ENCODE peak calls at places on chromosomes 13 and 19, in eight cellular contexts. J is body of pancreas, S is ovary, O is tibial nerve, G is left ventricle myocardium inferior, T is testis, D is heart right ventricle, L is Peyer's patch. F is an unnamed sample. For H3K4me1, the result is how much of the 10 kb centered on the place peaks cover.

GRCh38 chr13:108855737-108856387 is 226.5 kb downstream of the MYO16 start:
- DNase-seq in J (no peak), D (no peak), O (no peak), T (no peak), S (no peak), L (no peak), G (no peak), F (no peak)

GRCh38 chr13:25945596-25945995 is 106.2 kb downstream of the SHISA2 start:
- DNase-seq in T (no peak), J (no peak), O (no peak), S (no peak), L (no peak), D (no peak), G (no peak), F (no peak)

GRCh38 chr13:65926750-65927171 is 1303.4 kb downstream of the PCDH9 start:
- DNase-seq in D (peak), T (no peak), O (no peak), J (peak), G (peak), S (no peak), L (no peak), F (no peak)

GRCh38 chr19:51138549-51138979 is 3.5 kb upstream of the SIGLEC7 start:
- DNase-seq in L (peak), O (peak), D (peak), J (no peak), G (peak), S (no peak), T (no peak), F (no peak)

GRCh38 chr19:45250832-45251451 is at the start of gene MARK4:
- DNase-seq in O (peak), D (peak), G (peak), S (peak), T (peak), L (peak), J (peak), F (no peak)

GRCh38 chr13:46607768-46608553 is 55.0 kb downstream of the LRCH1 start:
- DNase-seq in T (no peak), D (no peak), S (no peak), G (no peak), O (no peak), L (peak), J (no peak), F (peak)

GRCh38 chr13:25180450-25180794 is 8.3 kb upstream of the AMER2 start:
- DNase-seq in O (no peak), G (no peak), J (no peak), T (no peak), D (no peak), S (no peak), L (no peak), F (no peak)

GRCh38 chr19:35266149-35266903 is 2.4 kb upstream of the USF2 start:
- DNase-seq in D (no peak), L (peak), S (peak), G (no peak), O (no peak), T (peak), J (no peak), F (peak)

GRCh38 chr13:50636007-50636704 is 207.3 kb downstream of the DLEU7 start:
- DNase-seq in S (no peak), O (no peak), L (no peak), D (no peak), J (no peak), T (peak), G (no peak), F (no peak)

GRCh38 chr13:52399708-52400107 is 6.3 kb downstream of the THSD1 start:
- DNase-seq in O (no peak), G (no peak), S (no peak), D (no peak), T (no peak), L (no peak), J (no peak), F (no peak)

GRCh38 chr19:42010245-42011126 is 16.5 kb upstream of the ATP1A3 start:
- DNase-seq in L (no peak), S (no peak), T (no peak), G (no peak), D (no peak), J (no peak), O (no peak), F (no peak)

GRCh38 chr13:49308104-49308875 is 60.6 kb downstream of the CDADC1 start:
- DNase-seq in L (peak), T (peak), G (peak), S (peak), J (peak), O (peak), D (peak), F (peak)

GRCh38 chr19:2476451-2477140 is 669 bp downstream of the GADD45B start:
- DNase-seq in J (peak), D (peak), S (peak), G (peak), O (no peak), T (peak), L (peak), F (peak)

GRCh38 chr13:29439601-29440381 is 155.7 kb downstream of the SLC7A1 start:
- DNase-seq in D (no peak), T (no peak), L (no peak), G (no peak), S (no peak), J (no peak), O (no peak), F (no peak)

GRCh38 chr13:99926014-99926731 is 45.4 kb downstream of the ZIC5 start:
- DNase-seq in G (no peak), D (no peak), O (no peak), S (peak), L (peak), J (peak), T (peak), F (peak)

GRCh38 chr13:94583926-94584325 is 12.0 kb downstream of the TGDS start:
- DNase-seq in O (no peak), J (no peak), G (no peak), S (no peak), L (no peak), T (no peak), D (no peak), F (no peak)

GRCh38 chr13:37531054-37531453 is 67.5 kb downstream of the POSTN start:
- DNase-seq in O (no peak), T (no peak), D (no peak), J (no peak), S (no peak), G (no peak), L (no peak), F (no peak)

GRCh38 chr19:44878119-44878865 is 12.8 kb upstream of the TOMM40 start:
- DNase-seq in T (no peak), G (no peak), D (no peak), J (no peak), S (no peak), L (no peak), O (no peak), F (no peak)

GRCh38 chr13:60226507-60226906 is 62.8 kb upstream of the DIAPH3 start:
- DNase-seq in S (no peak), T (peak), L (no peak), J (peak), O (no peak), D (no peak), G (no peak), F (peak)

GRCh38 chr19:7391218-7391670 is 42.5 kb downstream of the ARHGEF18 start:
- DNase-seq in G (no peak), S (no peak), L (peak), J (no peak), D (no peak), T (no peak), O (no peak), F (peak)

GRCh38 chr19:7394728-7395359 is 46.1 kb downstream of the ARHGEF18 start:
- DNase-seq in L (peak), J (peak), G (peak), S (peak), D (peak), T (peak), O (peak), F (peak)

GRCh38 chr19:7395360-7395781 is 46.6 kb downstream of the ARHGEF18 start:
- DNase-seq in T (peak), D (no peak), S (no peak), J (no peak), G (no peak), L (no peak), O (no peak), F (no peak)

GRCh38 chr19:7393934-7394508 is 45.3 kb downstream of the ARHGEF18 start:
- DNase-seq in J (no peak), T (no peak), O (no peak), S (no peak), D (no peak), G (no peak), L (no peak), F (no peak)

DNA sequence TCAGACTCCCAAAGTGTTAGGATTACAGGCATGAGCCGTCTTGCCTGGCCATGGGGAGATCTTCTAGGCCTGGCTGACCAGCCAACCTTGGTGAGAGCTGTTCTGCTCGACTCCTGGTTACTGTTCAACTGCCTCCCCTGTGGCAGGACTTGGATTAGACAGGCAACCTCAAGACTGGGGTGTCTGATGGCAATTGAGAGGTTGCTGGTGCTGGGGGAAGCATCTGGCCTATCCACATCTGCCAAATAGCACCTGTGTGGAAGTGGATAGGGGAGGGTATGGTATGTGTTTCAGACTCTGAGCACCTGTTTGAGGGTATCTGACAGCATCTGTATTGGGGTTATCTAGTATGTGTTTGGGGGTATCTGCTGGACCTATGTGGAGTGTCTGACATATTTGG is 44.7 kb downstream of the ARHGEF18 start:
- DNase-seq in S (no peak), G (no peak), T (no peak), J (no peak), D (no peak), L (no peak), O (no peak), F (no peak)
- H3K4me1 ChIP-seq in S (under half), G (under half), T (under half), J (half or more), D (under half), L (under half), O (under half), F (under half)

GRCh38 chr13:42660367-42660965 is 86.5 kb downstream of the TNFSF11 start:
- DNase-seq in L (no peak), S (no peak), G (no peak), T (no peak), O (no peak), J (no peak), D (no peak), F (no peak)
- TF ChIP-seq CTCF in L (no peak), S (no peak), G (peak), T (no peak), O (no peak), J (no peak), D (peak), F (no peak)

DNA sequence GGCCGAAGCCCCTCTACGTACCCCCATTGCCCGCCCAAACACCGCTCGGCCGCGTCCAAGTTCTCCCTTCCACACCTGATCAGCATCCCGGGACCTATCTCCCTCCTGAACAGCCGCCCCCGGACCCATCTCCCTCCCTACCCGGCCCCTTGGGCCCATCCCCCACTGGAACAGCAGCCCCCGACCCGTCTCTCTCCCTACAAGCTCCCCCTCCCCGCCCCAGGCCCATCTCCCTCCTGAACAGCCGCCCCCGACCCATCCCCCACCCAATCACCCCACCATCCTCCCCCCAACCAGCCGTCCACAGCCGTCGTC is 608 bp downstream of the ZSCAN1 start:
- DNase-seq in D (no peak), T (no peak), G (no peak), S (no peak), O (no peak), L (no peak), J (no peak), F (no peak)
- H3K4me3 ChIP-seq in D (peak), T (peak), G (peak), S (no peak), O (no peak), L (peak), J (no peak), F (no peak)

GRCh38 chr19:39077323-39077722 is 6.8 kb upstream of the ACP7 start:
- DNase-seq in D (no peak), O (no peak), L (no peak), S (no peak), G (no peak), J (no peak), T (no peak), F (no peak)

GRCh38 chr19:39074205-39074692 is 9.9 kb upstream of the ACP7 start:
- DNase-seq in S (no peak), G (no peak), J (no peak), D (no peak), O (no peak), T (no peak), L (no peak), F (no peak)

GRCh38 chr19:39078436-39079200 is 5.5 kb upstream of the ACP7 start:
- DNase-seq in T (no peak), L (no peak), J (no peak), S (no peak), G (no peak), D (no peak), O (no peak), F (no peak)

GRCh38 chr19:39070888-39071287 is 13.3 kb upstream of the ACP7 start:
- DNase-seq in L (no peak), O (no peak), J (no peak), T (no peak), G (no peak), D (no peak), S (no peak), F (no peak)

GRCh38 chr19:39074942-39075341 is 9.2 kb upstream of the ACP7 start:
- DNase-seq in L (no peak), S (no peak), T (no peak), G (no peak), D (no peak), J (no peak), O (no peak), F (no peak)
- H3K4me1 ChIP-seq in L (under half), S (under half), T (under half), G (under half), D (under half), J (under half), O (under half), F (under half)

DNA sequence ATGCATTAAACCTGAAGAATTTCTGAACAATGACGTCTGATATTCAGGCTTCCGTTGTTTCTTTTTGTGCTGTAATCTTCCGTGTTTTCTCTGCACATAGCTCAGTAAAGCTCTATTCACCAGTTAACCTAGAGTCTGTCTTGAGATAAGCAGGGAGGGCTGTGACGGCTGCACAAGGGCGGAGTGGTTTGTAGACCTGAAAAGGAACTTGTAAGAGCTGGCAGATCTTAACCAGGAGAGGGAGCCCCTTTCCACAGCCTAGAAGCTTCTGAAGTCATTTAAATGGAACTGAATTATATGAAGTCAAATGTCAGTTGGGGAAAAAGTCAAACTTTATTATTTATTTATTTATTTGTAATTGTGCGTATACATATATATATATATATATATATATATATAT is 27.5 kb downstream of the DPRX start:
- DNase-seq in L (no peak), J (no peak), O (no peak), G (no peak), D (no peak), T (peak), S (no peak), F (no peak)
- TF ChIP-seq CTCF in L (no peak), J (peak), O (peak), G (peak), D (peak), T (peak), S (no peak), F (no peak)

GRCh38 chr13:40477623-40478608 is 188.5 kb downstream of the FOXO1 start:
- DNase-seq in L (no peak), G (peak), D (peak), S (no peak), O (peak), T (no peak), J (peak), F (no peak)
- H3K4me3 ChIP-seq in L (no peak), G (no peak), D (no peak), S (no peak), O (no peak), T (no peak), J (no peak), F (no peak)

GRCh38 chr19:10881403-10882107 is 10.2 kb downstream of the CARM1 start:
- DNase-seq in D (no peak), T (no peak), J (no peak), O (no peak), G (no peak), L (no peak), S (no peak), F (no peak)
- H3K4me1 ChIP-seq in D (under half), T (under half), J (under half), O (half or more), G (half or more), L (under half), S (under half), F (under half)

GRCh38 chr19:49085020-49085867 is at the start of gene SNRNP70:
- DNase-seq in J (peak), O (peak), D (peak), L (peak), T (peak), S (peak), G (peak), F (peak)
- TF ChIP-seq CTCF in J (peak), O (no peak), D (no peak), L (peak), T (no peak), S (no peak), G (no peak), F (no peak)

F was measured in mucosa of descending colon.